ENCODE peak calls at places on chromosomes 5 and 9, in seven cellular contexts. One of them, this sample, is unnamed.

GRCh38 chr9:82532504-82532903 is 530.4 kb downstream of the RASEF start:
- DNase-seq in choroid plexus epithelial cell: peak; percentile 12
- DNase-seq in cardiac muscle cell: peak; percentile 19
- DNase-seq in NB4: peak; percentile 2
- DNase-seq in WERI-Rb-1: no peak
- DNase-seq in mammary epithelial cell: peak; percentile 4
- DNase-seq in thoracic aorta: no peak
- DNase-seq in this sample: peak; percentile 14

GRCh38 chr9:133463234-133463863 is 3.6 kb downstream of the CACFD1 start:
- DNase-seq in choroid plexus epithelial cell: no peak
- DNase-seq in cardiac muscle cell: no peak
- DNase-seq in NB4: no peak
- DNase-seq in WERI-Rb-1: peak; percentile 37
- DNase-seq in mammary epithelial cell: no peak
- DNase-seq in thoracic aorta: no peak
- DNase-seq in this sample: no peak

GRCh38 chr5:77852514-77853352 is 76.6 kb upstream of the TBCA start:
- DNase-seq in choroid plexus epithelial cell: peak; percentile 79
- DNase-seq in cardiac muscle cell: peak; percentile 82
- DNase-seq in NB4: peak; percentile 71
- DNase-seq in WERI-Rb-1: peak; percentile 84
- DNase-seq in mammary epithelial cell: peak; percentile 54
- DNase-seq in thoracic aorta: no peak
- DNase-seq in this sample: no peak

GRCh38 chr9:107183176-107183575 is 99.9 kb upstream of the RAD23B start:
- DNase-seq in choroid plexus epithelial cell: no peak
- DNase-seq in cardiac muscle cell: no peak
- DNase-seq in NB4: no peak
- DNase-seq in WERI-Rb-1: no peak
- DNase-seq in mammary epithelial cell: no peak
- DNase-seq in thoracic aorta: no peak
- DNase-seq in this sample: no peak

GRCh38 chr9:36492849-36493248 is 79.8 kb upstream of the MELK start:
- DNase-seq in choroid plexus epithelial cell: peak; percentile 71
- DNase-seq in cardiac muscle cell: peak; percentile 45
- DNase-seq in NB4: no peak
- DNase-seq in WERI-Rb-1: no peak
- DNase-seq in mammary epithelial cell: no peak
- DNase-seq in thoracic aorta: no peak
- DNase-seq in this sample: no peak

GRCh38 chr9:126671381-126671831 is 57.7 kb downstream of the LMX1B start:
- DNase-seq in choroid plexus epithelial cell: peak; percentile 7
- DNase-seq in cardiac muscle cell: no peak
- DNase-seq in NB4: no peak
- DNase-seq in WERI-Rb-1: peak; percentile 65
- DNase-seq in mammary epithelial cell: no peak
- DNase-seq in thoracic aorta: no peak
- DNase-seq in this sample: no peak

GRCh38 chr9:982660-983240 is 6.3 kb downstream of the DMRT3 start:
- DNase-seq in choroid plexus epithelial cell: no peak
- DNase-seq in cardiac muscle cell: no peak
- DNase-seq in NB4: peak; percentile 59
- DNase-seq in WERI-Rb-1: no peak
- DNase-seq in mammary epithelial cell: no peak
- DNase-seq in thoracic aorta: no peak
- DNase-seq in this sample: no peak

GRCh38 chr5:82364497-82364896 is 86.3 kb upstream of the RPS23 start:
- DNase-seq in choroid plexus epithelial cell: peak; percentile 92
- DNase-seq in cardiac muscle cell: peak; percentile 91
- DNase-seq in NB4: no peak
- DNase-seq in WERI-Rb-1: no peak
- DNase-seq in mammary epithelial cell: peak; percentile 45
- DNase-seq in thoracic aorta: no peak
- DNase-seq in this sample: no peak

GRCh38 chr5:145797336-145797735 is 37.8 kb downstream of the PRELID2 start:
- DNase-seq in choroid plexus epithelial cell: peak; percentile 58
- DNase-seq in cardiac muscle cell: peak; percentile 47
- DNase-seq in NB4: peak; percentile 13
- DNase-seq in WERI-Rb-1: no peak
- DNase-seq in mammary epithelial cell: peak; percentile 20
- DNase-seq in thoracic aorta: no peak
- DNase-seq in this sample: no peak

GRCh38 chr9:86846679-86847078 is 100.6 kb downstream of the GAS1 start:
- DNase-seq in choroid plexus epithelial cell: peak; percentile 56
- DNase-seq in cardiac muscle cell: no peak
- DNase-seq in NB4: no peak
- DNase-seq in WERI-Rb-1: no peak
- DNase-seq in mammary epithelial cell: no peak
- DNase-seq in thoracic aorta: no peak
- DNase-seq in this sample: no peak

GRCh38 chr9:68727588-68728129 is 22.6 kb downstream of the PIP5K1B start:
- DNase-seq in choroid plexus epithelial cell: no peak
- DNase-seq in cardiac muscle cell: no peak
- DNase-seq in NB4: no peak
- DNase-seq in WERI-Rb-1: no peak
- DNase-seq in mammary epithelial cell: no peak
- DNase-seq in thoracic aorta: no peak
- DNase-seq in this sample: no peak

GRCh38 chr5:14522721-14523120 is 58.9 kb upstream of the OTULINL start:
- DNase-seq in choroid plexus epithelial cell: no peak
- DNase-seq in cardiac muscle cell: no peak
- DNase-seq in NB4: no peak
- DNase-seq in WERI-Rb-1: no peak
- DNase-seq in mammary epithelial cell: no peak
- DNase-seq in thoracic aorta: no peak
- DNase-seq in this sample: no peak

GRCh38 chr9:88587182-88587581 is 52.2 kb downstream of the NXNL2 start:
- DNase-seq in choroid plexus epithelial cell: no peak
- DNase-seq in cardiac muscle cell: no peak
- DNase-seq in NB4: peak; percentile 64
- DNase-seq in WERI-Rb-1: no peak
- DNase-seq in mammary epithelial cell: no peak
- DNase-seq in thoracic aorta: no peak
- DNase-seq in this sample: no peak

GRCh38 chr9:21708225-21708624 is 94.2 kb upstream of the MTAP start:
- DNase-seq in choroid plexus epithelial cell: no peak
- DNase-seq in cardiac muscle cell: no peak
- DNase-seq in NB4: no peak
- DNase-seq in WERI-Rb-1: no peak
- DNase-seq in mammary epithelial cell: peak; percentile 78
- DNase-seq in thoracic aorta: no peak
- DNase-seq in this sample: no peak

GRCh38 chr5:40587284-40587882 is 92.3 kb upstream of the PTGER4 start:
- DNase-seq in choroid plexus epithelial cell: peak; percentile 49
- DNase-seq in cardiac muscle cell: no peak
- DNase-seq in NB4: no peak
- DNase-seq in WERI-Rb-1: no peak
- DNase-seq in mammary epithelial cell: peak; percentile 17
- DNase-seq in thoracic aorta: no peak
- DNase-seq in this sample: no peak

GRCh38 chr5:143606043-143606752 is 202.7 kb upstream of the NR3C1 start:
- DNase-seq in choroid plexus epithelial cell: no peak
- DNase-seq in cardiac muscle cell: no peak
- DNase-seq in NB4: peak; percentile 85
- DNase-seq in WERI-Rb-1: no peak
- DNase-seq in mammary epithelial cell: peak; percentile 72
- DNase-seq in thoracic aorta: no peak
- DNase-seq in this sample: no peak

GRCh38 chr5:10684303-10685086 is 76.5 kb downstream of the DAP start:
- DNase-seq in choroid plexus epithelial cell: no peak
- DNase-seq in cardiac muscle cell: no peak
- DNase-seq in NB4: no peak
- DNase-seq in WERI-Rb-1: no peak
- DNase-seq in mammary epithelial cell: peak; percentile 76
- DNase-seq in thoracic aorta: no peak
- DNase-seq in this sample: no peak

GRCh38 chr9:75649060-75649459 is 241.4 kb upstream of the PCSK5 start:
- DNase-seq in choroid plexus epithelial cell: no peak
- DNase-seq in cardiac muscle cell: no peak
- DNase-seq in NB4: no peak
- DNase-seq in WERI-Rb-1: no peak
- DNase-seq in mammary epithelial cell: no peak
- DNase-seq in thoracic aorta: no peak
- DNase-seq in this sample: no peak

GRCh38 chr5:10254686-10255085 is 4.6 kb downstream of the CCT5 start:
- DNase-seq in choroid plexus epithelial cell: no peak
- DNase-seq in cardiac muscle cell: no peak
- DNase-seq in NB4: no peak
- DNase-seq in WERI-Rb-1: no peak
- DNase-seq in mammary epithelial cell: no peak
- DNase-seq in thoracic aorta: no peak
- DNase-seq in this sample: no peak

GRCh38 chr9:127370147-127370579 is 26.8 kb upstream of the SLC2A8 start:
- DNase-seq in choroid plexus epithelial cell: no peak
- DNase-seq in cardiac muscle cell: no peak
- DNase-seq in NB4: no peak
- DNase-seq in WERI-Rb-1: no peak
- DNase-seq in mammary epithelial cell: no peak
- DNase-seq in thoracic aorta: no peak
- DNase-seq in this sample: no peak

GRCh38 chr5:32475338-32476097 is 31.0 kb upstream of the ZFR start:
- DNase-seq in choroid plexus epithelial cell: no peak
- DNase-seq in cardiac muscle cell: no peak
- DNase-seq in NB4: no peak
- DNase-seq in WERI-Rb-1: no peak
- DNase-seq in mammary epithelial cell: no peak
- DNase-seq in thoracic aorta: no peak
- DNase-seq in this sample: no peak

DNA sequence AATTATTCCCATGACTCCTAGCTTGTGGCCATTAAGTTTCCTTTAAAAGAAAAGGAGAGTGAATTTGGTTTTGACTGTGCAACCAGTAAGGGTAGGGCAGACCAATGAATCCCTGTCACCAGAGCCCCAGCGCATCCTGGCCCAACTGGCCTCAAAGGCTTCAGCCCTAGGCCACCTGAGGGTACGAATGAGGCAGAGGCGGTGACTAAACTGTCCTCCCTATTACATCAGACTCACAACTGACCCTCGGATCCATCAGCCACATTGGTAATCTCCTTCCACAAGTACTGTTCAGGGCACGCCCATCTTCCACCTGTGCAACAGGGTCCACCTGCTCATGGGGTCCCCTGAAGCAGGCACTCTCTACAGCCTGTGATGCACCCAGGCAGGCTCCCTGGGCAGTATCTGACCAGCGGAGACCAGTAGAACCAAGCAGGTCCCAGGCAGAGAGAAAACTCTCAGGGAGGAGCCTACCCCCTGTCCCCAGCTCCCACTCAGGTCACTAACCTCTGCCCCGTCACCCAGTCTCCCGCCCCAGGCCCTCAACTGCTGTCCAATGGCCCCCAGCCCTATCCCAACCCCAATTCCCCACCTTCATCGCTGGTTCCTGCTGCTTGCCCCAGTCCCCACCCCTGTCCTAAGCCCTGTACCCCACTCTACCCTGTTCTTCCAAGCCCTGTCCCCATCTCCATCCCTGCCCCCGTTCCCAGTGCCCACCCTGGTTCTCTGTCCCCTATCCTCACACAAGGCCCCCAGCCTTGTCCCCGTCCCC is 926 bp downstream of the EDF1 start:
- DNase-seq in choroid plexus epithelial cell: no peak
- DNase-seq in cardiac muscle cell: no peak
- DNase-seq in NB4: no peak
- DNase-seq in WERI-Rb-1: no peak
- DNase-seq in mammary epithelial cell: no peak
- DNase-seq in thoracic aorta: no peak
- DNase-seq in this sample: no peak
- H3K4me3 ChIP-seq in choroid plexus epithelial cell: peak overlapping the region; percentile 93
- H3K4me3 ChIP-seq in cardiac muscle cell: peak overlapping the region; percentile 99
- H3K4me3 ChIP-seq in NB4: peak overlapping the region; percentile 69
- H3K4me3 ChIP-seq in WERI-Rb-1: peak overlapping the region; percentile 67
- H3K4me3 ChIP-seq in mammary epithelial cell: peak overlapping the region; percentile 73
- H3K4me3 ChIP-seq in thoracic aorta: peak overlapping the region; percentile 98
- H3K4me3 ChIP-seq in this sample: peak overlapping the region; percentile 76

GRCh38 chr5:148457183-148457620 is 73.4 kb downstream of the FBXO38 start:
- DNase-seq in choroid plexus epithelial cell: peak; percentile 27
- DNase-seq in cardiac muscle cell: no peak
- DNase-seq in NB4: peak; percentile 38
- DNase-seq in WERI-Rb-1: peak; percentile 20
- DNase-seq in mammary epithelial cell: no peak
- DNase-seq in thoracic aorta: no peak
- DNase-seq in this sample: no peak
- TF ChIP-seq CTCF in choroid plexus epithelial cell: peak; percentile 66
- TF ChIP-seq CTCF in cardiac muscle cell: peak; percentile 34
- TF ChIP-seq CTCF in NB4: peak; percentile 18
- TF ChIP-seq CTCF in WERI-Rb-1: peak; percentile 31
- TF ChIP-seq CTCF in mammary epithelial cell: peak; percentile 44
- TF ChIP-seq CTCF in thoracic aorta: no peak
- TF ChIP-seq CTCF in this sample: peak; percentile 63

DNA sequence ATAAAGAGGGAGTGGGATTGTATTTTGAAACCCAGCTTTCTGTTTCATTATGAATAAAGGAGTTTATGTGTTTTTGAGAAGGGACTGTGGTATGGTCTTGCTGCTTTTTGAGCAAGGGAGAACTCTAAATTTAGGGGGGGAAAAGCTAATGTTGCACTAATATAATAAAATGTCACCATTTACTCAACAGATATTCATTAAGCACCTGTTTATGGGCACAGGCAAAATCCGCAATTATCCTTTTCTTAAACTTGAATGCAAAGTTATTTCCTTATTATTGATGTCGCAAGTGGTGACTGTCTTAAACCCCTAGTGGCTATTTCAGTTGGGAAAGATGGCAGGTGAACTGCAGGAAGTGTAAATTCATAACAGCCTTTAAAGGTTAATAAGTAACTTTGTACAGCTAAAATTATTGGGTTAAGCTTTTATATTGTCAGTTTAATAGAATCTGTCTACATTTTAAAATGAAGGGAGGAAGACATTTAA is 1.5 kb downstream of the CDC42SE2 start:
- DNase-seq in choroid plexus epithelial cell: peak; percentile 33
- DNase-seq in cardiac muscle cell: peak; percentile 31
- DNase-seq in NB4: peak; percentile 77
- DNase-seq in WERI-Rb-1: no peak
- DNase-seq in mammary epithelial cell: no peak
- DNase-seq in thoracic aorta: no peak
- DNase-seq in this sample: peak; percentile 88
- H3K4me3 ChIP-seq in choroid plexus epithelial cell: peak overlapping the region; percentile 93
- H3K4me3 ChIP-seq in cardiac muscle cell: peak overlapping the region; percentile 86
- H3K4me3 ChIP-seq in NB4: peak overlapping the region; percentile 84
- H3K4me3 ChIP-seq in WERI-Rb-1: peak overlapping the region; percentile 65
- H3K4me3 ChIP-seq in mammary epithelial cell: peak overlapping the region; percentile 99
- H3K4me3 ChIP-seq in thoracic aorta: peak overlapping the region; percentile 99
- H3K4me3 ChIP-seq in this sample: peak overlapping the region; percentile 92

GRCh38 chr5:163475416-163475815 is 15.0 kb downstream of the HMMR start:
- DNase-seq in choroid plexus epithelial cell: no peak
- DNase-seq in cardiac muscle cell: no peak
- DNase-seq in NB4: no peak
- DNase-seq in WERI-Rb-1: no peak
- DNase-seq in mammary epithelial cell: no peak
- DNase-seq in thoracic aorta: no peak
- DNase-seq in this sample: no peak

GRCh38 chr5:163478982-163479271 is 18.5 kb downstream of the HMMR start:
- DNase-seq in choroid plexus epithelial cell: no peak
- DNase-seq in cardiac muscle cell: no peak
- DNase-seq in NB4: no peak
- DNase-seq in WERI-Rb-1: no peak
- DNase-seq in mammary epithelial cell: no peak
- DNase-seq in thoracic aorta: no peak
- DNase-seq in this sample: no peak

GRCh38 chr5:163478126-163478981 is 17.9 kb downstream of the HMMR start:
- DNase-seq in choroid plexus epithelial cell: peak; percentile 27
- DNase-seq in cardiac muscle cell: no peak
- DNase-seq in NB4: no peak
- DNase-seq in WERI-Rb-1: no peak
- DNase-seq in mammary epithelial cell: peak; percentile 15
- DNase-seq in thoracic aorta: no peak
- DNase-seq in this sample: no peak

GRCh38 chr5:163473613-163474243 is 13.3 kb downstream of the HMMR start:
- DNase-seq in choroid plexus epithelial cell: no peak
- DNase-seq in cardiac muscle cell: peak; percentile 25
- DNase-seq in NB4: no peak
- DNase-seq in WERI-Rb-1: no peak
- DNase-seq in mammary epithelial cell: no peak
- DNase-seq in thoracic aorta: no peak
- DNase-seq in this sample: no peak
- TF ChIP-seq CTCF in choroid plexus epithelial cell: no peak
- TF ChIP-seq CTCF in cardiac muscle cell: peak; percentile 25
- TF ChIP-seq CTCF in NB4: no peak
- TF ChIP-seq CTCF in WERI-Rb-1: no peak
- TF ChIP-seq CTCF in mammary epithelial cell: peak; percentile 54
- TF ChIP-seq CTCF in thoracic aorta: peak; percentile 51
- TF ChIP-seq CTCF in this sample: peak; percentile 41